ENCODE peak calls at places on chromosomes 12 and 14, in nine cellular contexts. W is suprapubic skin, M is mesenchymal stem cell, L is RCC 7860, Q is chondrocyte, A is HEK293T, I is ACHN, P is mesothelial cell of epicardium, D is hypothalamus. K is an unnamed sample.
A peak's percentile ranks its signal among the peaks of the same experiment; 100 is the strongest.

GRCh38 chr12:75725505-75726120 is 214.2 kb upstream of the KRR1 start:
- DNase-seq in A (peak; percentile 45), P (no peak), D (no peak), W (no peak), Q (no peak), L (peak; percentile 69), M (peak; percentile 73), I (peak; percentile 90), K (no peak)

GRCh38 chr12:39393179-39393578 is 49.7 kb downstream of the KIF21A start:
- DNase-seq in L (no peak), D (no peak), P (no peak), A (no peak), I (no peak), W (no peak), M (no peak), Q (no peak), K (no peak)

GRCh38 chr14:60648934-60649814 is at the start of gene SIX1:
- DNase-seq in P (peak; percentile 75), I (peak; percentile 89), M (peak; percentile 84), L (peak; percentile 50), D (peak; percentile 12), A (peak; percentile 84), Q (peak; percentile 97), W (no peak), K (peak; percentile 59)

GRCh38 chr12:46825526-46826414 is at the start of gene SLC38A4:
- DNase-seq in I (no peak), Q (no peak), P (peak; percentile 41), D (no peak), A (peak; percentile 57), L (no peak), W (no peak), M (peak; percentile 51), K (peak; percentile 58)

GRCh38 chr12:123457980-123458779 is at the start of gene SNRNP35:
- DNase-seq in A (peak; percentile 66), L (peak; percentile 60), D (peak; percentile 78), I (peak; percentile 92), P (peak; percentile 83), Q (peak; percentile 94), W (peak; percentile 86), M (peak; percentile 90), K (peak; percentile 81)

GRCh38 chr12:117919479-117919878 is 49.3 kb downstream of the KSR2 start:
- DNase-seq in W (no peak), L (no peak), M (no peak), A (no peak), I (no peak), D (no peak), Q (no peak), P (no peak), K (no peak)

GRCh38 chr14:22748691-22749090 is 17.8 kb upstream of the OXA1L start:
- DNase-seq in A (no peak), M (no peak), L (no peak), I (no peak), W (no peak), P (no peak), D (no peak), Q (no peak), K (no peak)

GRCh38 chr12:54331-54730 is 12.2 kb upstream of the IQSEC3 start:
- DNase-seq in M (no peak), W (no peak), I (no peak), A (no peak), D (no peak), Q (no peak), L (no peak), P (no peak), K (no peak)

GRCh38 chr12:53054112-53054878 is 4.4 kb downstream of the TNS2 start:
- DNase-seq in M (peak; percentile 89), D (peak; percentile 93), P (peak; percentile 94), A (peak; percentile 95), L (peak; percentile 62), I (peak; percentile 98), W (peak; percentile 95), Q (peak; percentile 94), K (peak; percentile 91)

GRCh38 chr14:75885829-75886228 is 96.0 kb downstream of the TGFB3 start:
- DNase-seq in I (peak; percentile 15), L (peak; percentile 45), D (no peak), A (no peak), W (no peak), Q (no peak), M (peak; percentile 65), P (no peak), K (no peak)

GRCh38 chr12:76455582-76456345 is 103.8 kb downstream of the OSBPL8 start:
- DNase-seq in M (peak; percentile 79), I (peak; percentile 98), W (no peak), D (no peak), A (peak; percentile 42), Q (no peak), P (no peak), L (peak; percentile 88), K (no peak)

GRCh38 chr14:65261946-65262345 is 150.6 kb upstream of the FUT8 start:
- DNase-seq in L (no peak), I (no peak), D (no peak), W (no peak), M (no peak), Q (no peak), A (no peak), P (no peak), K (no peak)

GRCh38 chr14:38210587-38211257 is 3.0 kb downstream of the SSTR1 start:
- DNase-seq in I (no peak), Q (no peak), W (no peak), L (no peak), D (no peak), P (no peak), A (no peak), M (peak; percentile 75), K (peak; percentile 39)

GRCh38 chr14:51369814-51370213 is 129.8 kb downstream of the TMX1 start:
- DNase-seq in P (no peak), L (no peak), W (no peak), A (no peak), D (no peak), M (no peak), I (no peak), Q (no peak), K (no peak)

GRCh38 chr12:27207626-27208413 is 36.3 kb upstream of the STK38L start:
- DNase-seq in A (no peak), Q (no peak), M (no peak), P (no peak), W (no peak), L (peak; percentile 46), I (no peak), D (no peak), K (no peak)

GRCh38 chr12:52413202-52413601 is 7.1 kb upstream of the KRT82 start:
- DNase-seq in D (no peak), A (no peak), P (no peak), I (no peak), M (no peak), Q (no peak), L (peak; percentile 5), W (no peak), K (no peak)

GRCh38 chr12:77485961-77486579 is 344.6 kb upstream of the NAV3 start:
- DNase-seq in W (no peak), M (no peak), D (no peak), I (no peak), L (no peak), P (no peak), Q (no peak), A (no peak), K (no peak)

GRCh38 chr12:131950182-131950913 is 606 bp downstream of the EP400 start:
- DNase-seq in P (peak; percentile 64), W (peak; percentile 75), I (peak; percentile 44), D (no peak), L (no peak), A (peak; percentile 39), M (peak; percentile 40), Q (no peak), K (no peak)

GRCh38 chr12:103794814-103795213 is 46.2 kb downstream of the NT5DC3 start:
- DNase-seq in Q (no peak), I (no peak), W (no peak), A (no peak), L (no peak), D (no peak), P (no peak), M (no peak), K (no peak)

GRCh38 chr12:48305190-48305589 is 45.5 kb downstream of the ZNF641 start:
- DNase-seq in D (no peak), P (no peak), W (no peak), M (no peak), A (no peak), I (no peak), Q (no peak), L (no peak), K (no peak)

GRCh38 chr14:36524874-36525745 is 5.1 kb upstream of the NKX2-1 start:
- DNase-seq in A (peak; percentile 81), L (no peak), D (no peak), M (no peak), P (peak; percentile 65), W (no peak), I (peak; percentile 14), Q (no peak), K (no peak)

GRCh38 chr12:62767946-62768345 is 167.0 kb downstream of the PPM1H start:
- DNase-seq in M (no peak), L (peak; percentile 20), D (no peak), Q (no peak), W (no peak), P (no peak), A (no peak), I (no peak), K (no peak)

K was measured in heart right ventricle.